ENCODE peak calls at places on chromosomes 3 and 15, in six cellular contexts. L is effector CD4-positive, alpha-beta T cell; Y is endothelial cell; C is NCI-H1092; K is NCI-H2171; Z is stimulated activated CD4-positive, alpha-beta T cell treated with anti-CD3 and anti-CD28 coated beads, Interleukin-4, amount 100 ng/mL, for 4 hours. I is an unnamed sample.

GRCh38 chr3:71580636-71581215 is 2.8 kb downstream of the FOXP1 start:
- DNase-seq in L (no peak), Y (no peak), C (no peak), K (no peak), Z (no peak), I (no peak)

GRCh38 chr3:9595877-9596276 is 42.3 kb upstream of the LHFPL4 start:
- DNase-seq in L (no peak), Y (no peak), C (no peak), K (no peak), Z (no peak), I (no peak)

GRCh38 chr3:63353383-63353782 is 75.3 kb downstream of the SYNPR start:
- DNase-seq in L (no peak), Y (no peak), C (no peak), K (no peak), Z (no peak), I (no peak)

GRCh38 chr3:69443554-69443953 is 57.7 kb upstream of the FRMD4B start:
- DNase-seq in L (no peak), Y (no peak), C (no peak), K (no peak), Z (no peak), I (no peak)

GRCh38 chr15:68433551-68433950 is 1.6 kb upstream of the ITGA11 start:
- DNase-seq in L (no peak), Y (no peak), C (no peak), K (no peak), Z (no peak), I (no peak)

GRCh38 chr3:5347486-5347885 is 160.0 kb downstream of the EDEM1 start:
- DNase-seq in L (no peak), Y (no peak), C (peak; percentile 66), K (no peak), Z (no peak), I (no peak)

GRCh38 chr3:136957751-136958288 is at the start of gene IL20RB:
- DNase-seq in L (no peak), Y (no peak), C (no peak), K (no peak), Z (no peak), I (no peak)

GRCh38 chr3:129077222-129077621 is 16.6 kb downstream of the GP9 start:
- DNase-seq in L (no peak), Y (no peak), C (no peak), K (no peak), Z (no peak), I (no peak)

GRCh38 chr15:101499863-101500713 is 10.6 kb upstream of the PCSK6 start:
- DNase-seq in L (no peak), Y (no peak), C (peak; percentile 61), K (peak; percentile 86), Z (no peak), I (no peak)

GRCh38 chr15:58588096-58588495 is 156.3 kb downstream of the LIPC start:
- DNase-seq in L (no peak), Y (no peak), C (no peak), K (no peak), Z (no peak), I (no peak)

GRCh38 chr3:78517932-78518331 is 1249.9 kb downstream of the ROBO1 start:
- DNase-seq in L (no peak), Y (no peak), C (no peak), K (no peak), Z (no peak), I (no peak)

GRCh38 chr15:43242616-43243015 is 21.8 kb upstream of the EPB42 start:
- DNase-seq in L (no peak), Y (no peak), C (no peak), K (no peak), Z (no peak), I (no peak)

GRCh38 chr3:81554805-81555204 is 206.6 kb downstream of the GBE1 start:
- DNase-seq in L (no peak), Y (peak; percentile 7), C (no peak), K (no peak), Z (no peak), I (no peak)

GRCh38 chr3:82085811-82086475 is 324.5 kb upstream of the GBE1 start:
- DNase-seq in L (no peak), Y (no peak), C (no peak), K (no peak), Z (no peak), I (no peak)

GRCh38 chr15:93030430-93031102 is 58.4 kb downstream of the RGMA start:
- DNase-seq in L (peak; percentile 55), Y (peak; percentile 74), C (peak; percentile 38), K (peak; percentile 72), Z (peak; percentile 48), I (peak; percentile 78)

GRCh38 chr3:41075958-41076357 is 123.3 kb upstream of the CTNNB1 start:
- DNase-seq in L (no peak), Y (no peak), C (no peak), K (no peak), Z (no peak), I (no peak)

GRCh38 chr3:142987707-142988106 is 13.7 kb upstream of the U2SURP start:
- DNase-seq in L (no peak), Y (no peak), C (no peak), K (no peak), Z (no peak), I (no peak)

GRCh38 chr3:48435223-48435595 is 4.7 kb downstream of the CCDC51 start:
- DNase-seq in L (no peak), Y (no peak), C (no peak), K (no peak), Z (no peak), I (no peak)

I was measured in glutamatergic neuron.